ENCODE peak calls at places on chromosomes 7 and 10, in four cellular contexts. One of them, this sample, is unnamed.

GRCh38 chr10:70498970-70499828 is 20.6 kb downstream of the PALD1 start:
- DNase-seq in glutamatergic neuron: no peak
- DNase-seq in mesothelial cell of epicardium: no peak
- DNase-seq in tibial nerve: no peak
- DNase-seq in this sample: no peak

GRCh38 chr7:4248295-4248694 is 433.8 kb upstream of the FOXK1 start:
- DNase-seq in glutamatergic neuron: no peak
- DNase-seq in mesothelial cell of epicardium: no peak
- DNase-seq in tibial nerve: no peak
- DNase-seq in this sample: no peak

GRCh38 chr7:156167987-156168386 is 355.7 kb upstream of the SHH start:
- DNase-seq in mesothelial cell of epicardium: no peak
- DNase-seq in tibial nerve: no peak
- DNase-seq in glutamatergic neuron: no peak
- DNase-seq in this sample: no peak

GRCh38 chr10:122450336-122450990 is 4.0 kb upstream of the ARMS2 start:
- DNase-seq in mesothelial cell of epicardium: no peak
- DNase-seq in glutamatergic neuron: no peak
- DNase-seq in tibial nerve: no peak
- DNase-seq in this sample: no peak

GRCh38 chr7:74217455-74218342 is 7.9 kb downstream of the LAT2 start:
- DNase-seq in mesothelial cell of epicardium: no peak
- DNase-seq in tibial nerve: no peak
- DNase-seq in glutamatergic neuron: no peak
- DNase-seq in this sample: peak

GRCh38 chr7:13850185-13850752 is 139.2 kb downstream of the ETV1 start:
- DNase-seq in glutamatergic neuron: no peak
- DNase-seq in tibial nerve: no peak
- DNase-seq in mesothelial cell of epicardium: no peak
- DNase-seq in this sample: no peak

GRCh38 chr10:97689637-97690036 is 2.6 kb upstream of the AVPI1 start:
- DNase-seq in glutamatergic neuron: no peak
- DNase-seq in mesothelial cell of epicardium: no peak
- DNase-seq in tibial nerve: peak
- DNase-seq in this sample: no peak

GRCh38 chr10:132855889-132856288 is 69.9 kb upstream of the NKX6-2 start:
- DNase-seq in mesothelial cell of epicardium: peak
- DNase-seq in tibial nerve: no peak
- DNase-seq in glutamatergic neuron: no peak
- DNase-seq in this sample: peak

GRCh38 chr10:117131390-117132327 is 6.4 kb downstream of the VAX1 start:
- DNase-seq in tibial nerve: no peak
- DNase-seq in glutamatergic neuron: no peak
- DNase-seq in mesothelial cell of epicardium: no peak
- DNase-seq in this sample: no peak

GRCh38 chr7:41943098-41943577 is 240.2 kb upstream of the INHBA start:
- DNase-seq in mesothelial cell of epicardium: peak
- DNase-seq in tibial nerve: peak
- DNase-seq in glutamatergic neuron: peak
- DNase-seq in this sample: peak

GRCh38 chr7:19491821-19492452 is 216.9 kb downstream of the POLR1F start:
- DNase-seq in tibial nerve: peak
- DNase-seq in glutamatergic neuron: no peak
- DNase-seq in mesothelial cell of epicardium: no peak
- DNase-seq in this sample: no peak

GRCh38 chr7:105002-105401 is 87.4 kb upstream of the FAM20C start:
- DNase-seq in mesothelial cell of epicardium: no peak
- DNase-seq in tibial nerve: no peak
- DNase-seq in glutamatergic neuron: no peak
- DNase-seq in this sample: no peak
- TF ChIP-seq CTCF in mesothelial cell of epicardium: no peak
- TF ChIP-seq CTCF in tibial nerve: no peak
- TF ChIP-seq CTCF in glutamatergic neuron: no peak
- TF ChIP-seq CTCF in this sample: no peak

DNA sequence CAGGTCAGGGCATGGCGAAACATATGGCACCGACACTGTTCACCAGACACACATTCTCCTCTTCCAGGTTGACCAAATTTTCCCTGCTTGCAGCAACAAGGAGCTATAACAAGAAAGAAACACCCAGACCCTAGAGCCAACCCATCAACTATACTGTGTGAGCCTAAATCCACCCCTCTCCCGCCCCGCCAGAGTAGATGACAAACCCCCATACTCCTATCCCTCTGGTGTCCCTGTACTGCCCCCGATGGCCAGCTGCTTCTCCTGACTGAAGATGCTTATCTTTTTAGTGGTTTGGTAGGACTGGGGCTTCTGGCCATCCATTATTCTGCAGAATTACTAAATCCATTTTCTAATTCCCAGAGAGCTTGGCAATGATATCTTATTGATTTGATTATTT is 70.1 kb upstream of the EEPD1 start:
- DNase-seq in tibial nerve: no peak
- DNase-seq in glutamatergic neuron: no peak
- DNase-seq in mesothelial cell of epicardium: no peak
- DNase-seq in this sample: no peak
- TF ChIP-seq CTCF in tibial nerve: no peak
- TF ChIP-seq CTCF in glutamatergic neuron: no peak
- TF ChIP-seq CTCF in mesothelial cell of epicardium: no peak
- TF ChIP-seq CTCF in this sample: no peak

GRCh38 chr7:117158941-117159705 is 163.7 kb downstream of the WNT2 start:
- DNase-seq in mesothelial cell of epicardium: no peak
- DNase-seq in glutamatergic neuron: no peak
- DNase-seq in tibial nerve: no peak
- DNase-seq in this sample: no peak

GRCh38 chr7:117157871-117158209 is 165.0 kb downstream of the WNT2 start:
- DNase-seq in mesothelial cell of epicardium: no peak
- DNase-seq in glutamatergic neuron: no peak
- DNase-seq in tibial nerve: no peak
- DNase-seq in this sample: no peak

GRCh38 chr7:117154721-117155120 is 168.1 kb downstream of the WNT2 start:
- DNase-seq in glutamatergic neuron: no peak
- DNase-seq in mesothelial cell of epicardium: no peak
- DNase-seq in tibial nerve: no peak
- DNase-seq in this sample: no peak

GRCh38 chr7:117155694-117156093 is 167.2 kb downstream of the WNT2 start:
- DNase-seq in tibial nerve: no peak
- DNase-seq in mesothelial cell of epicardium: no peak
- DNase-seq in glutamatergic neuron: no peak
- DNase-seq in this sample: no peak

DNA sequence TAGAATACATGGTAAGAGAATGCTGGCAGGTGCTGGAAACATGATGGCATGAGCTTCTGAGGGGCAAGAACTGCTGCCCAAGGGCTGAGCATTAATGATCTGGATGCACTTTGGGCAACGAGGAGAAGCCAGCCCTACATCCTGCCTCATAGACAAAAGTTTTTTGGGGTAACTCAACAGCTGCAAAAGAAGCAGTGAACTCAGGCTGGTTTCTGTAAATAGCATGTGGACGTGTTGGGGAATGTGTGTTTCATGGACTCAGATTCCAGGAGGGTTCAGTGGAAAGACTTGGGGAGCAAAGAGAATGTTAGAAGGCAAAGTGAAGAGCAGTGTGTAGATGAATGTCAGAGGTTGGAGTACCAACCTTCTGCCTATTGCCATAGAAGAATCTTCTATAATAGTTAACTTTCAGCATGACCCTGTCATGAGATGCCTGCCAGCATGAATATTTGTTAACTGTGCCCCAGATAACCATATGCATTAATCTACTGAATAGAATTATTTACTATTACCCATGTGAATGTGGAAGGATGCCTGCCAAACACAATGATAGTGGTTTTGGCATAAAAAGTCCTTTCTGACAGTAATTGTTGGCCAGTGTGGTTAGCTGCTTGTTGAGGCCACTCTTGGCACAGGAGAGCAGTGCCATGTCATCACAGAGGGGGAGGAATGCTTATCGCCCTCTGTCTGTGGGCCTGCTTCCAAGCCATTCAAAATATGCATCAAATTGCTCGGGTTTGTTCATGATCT is 165.6 kb downstream of the WNT2 start:
- DNase-seq in tibial nerve: peak
- DNase-seq in glutamatergic neuron: no peak
- DNase-seq in mesothelial cell of epicardium: no peak
- DNase-seq in this sample: no peak
- TF ChIP-seq CTCF in tibial nerve: peak
- TF ChIP-seq CTCF in glutamatergic neuron: no peak
- TF ChIP-seq CTCF in mesothelial cell of epicardium: no peak
- TF ChIP-seq CTCF in this sample: no peak

GRCh38 chr10:127715249-127715648 is 21.7 kb upstream of the FOXI2 start:
- DNase-seq in tibial nerve: no peak
- DNase-seq in mesothelial cell of epicardium: no peak
- DNase-seq in glutamatergic neuron: no peak
- DNase-seq in this sample: no peak

GRCh38 chr10:127715782-127716378 is 21.1 kb upstream of the FOXI2 start:
- DNase-seq in tibial nerve: no peak
- DNase-seq in mesothelial cell of epicardium: no peak
- DNase-seq in glutamatergic neuron: no peak
- DNase-seq in this sample: no peak

GRCh38 chr10:127720142-127720541 is 16.8 kb upstream of the FOXI2 start:
- DNase-seq in mesothelial cell of epicardium: no peak
- DNase-seq in tibial nerve: no peak
- DNase-seq in glutamatergic neuron: no peak
- DNase-seq in this sample: no peak

DNA sequence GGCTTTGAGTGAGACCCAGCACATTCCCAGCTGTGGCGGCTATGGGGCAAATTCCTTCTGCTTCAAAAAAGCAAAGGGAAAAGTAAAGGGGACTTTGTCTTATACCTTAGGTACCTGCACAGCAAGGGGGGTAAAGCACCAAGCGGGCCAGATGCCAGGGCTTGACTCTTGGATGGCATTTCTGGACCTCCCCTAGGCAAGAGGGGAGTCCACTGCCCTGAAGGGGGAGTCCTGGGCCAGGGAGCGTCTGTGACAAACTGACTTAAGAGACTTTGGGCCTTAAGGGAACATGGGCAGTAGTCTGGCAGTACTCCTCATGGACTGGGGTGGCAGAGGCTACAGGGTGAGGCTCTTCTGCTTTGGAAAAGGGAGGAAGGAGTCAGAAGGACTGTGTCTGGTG is 16.1 kb upstream of the FOXI2 start:
- DNase-seq in tibial nerve: no peak
- DNase-seq in glutamatergic neuron: no peak
- DNase-seq in mesothelial cell of epicardium: no peak
- DNase-seq in this sample: no peak
- TF ChIP-seq CTCF in tibial nerve: no peak
- TF ChIP-seq CTCF in glutamatergic neuron: no peak
- TF ChIP-seq CTCF in mesothelial cell of epicardium: no peak
- TF ChIP-seq CTCF in this sample: no peak

GRCh38 chr7:150381785-150382122 is 2.6 kb downstream of the ZNF775 start:
- DNase-seq in mesothelial cell of epicardium: no peak
- DNase-seq in glutamatergic neuron: no peak
- DNase-seq in tibial nerve: no peak
- DNase-seq in this sample: no peak
- TF ChIP-seq CTCF in mesothelial cell of epicardium: no peak
- TF ChIP-seq CTCF in glutamatergic neuron: no peak
- TF ChIP-seq CTCF in tibial nerve: no peak
- TF ChIP-seq CTCF in this sample: no peak